ENCODE peak calls at places on chromosomes 13 and 19, in eight cellular contexts. H, X, A, T, D, G, C and R are unnamed samples. For H3K4me1, the result is how much of the 10 kb centered on the place peaks cover.

GRCh38 chr19:7101498-7102253 is 32.2 kb downstream of the ZNF557 start:
- DNase-seq in D (no peak), C (no peak), X (no peak), H (no peak), T (no peak), A (no peak), G (no peak), R (no peak)

GRCh38 chr19:35901854-35902661 is at the start of gene HCST:
- DNase-seq in T (no peak), C (peak), H (no peak), D (no peak), G (no peak), X (no peak), A (no peak), R (no peak)

GRCh38 chr19:28667348-28667977 is 545.5 kb downstream of the UQCRFS1 start:
- DNase-seq in C (no peak), A (no peak), H (no peak), D (no peak), X (no peak), T (no peak), G (no peak), R (no peak)

GRCh38 chr13:20398459-20398858 is 127.2 kb downstream of the CRYL1 start:
- DNase-seq in D (no peak), X (no peak), T (no peak), C (no peak), G (no peak), H (no peak), A (no peak), R (no peak)

GRCh38 chr19:51338563-51339312 is 3.2 kb downstream of the VSIG10L start:
- DNase-seq in G (peak), D (peak), H (peak), C (peak), A (peak), X (peak), T (peak), R (peak)

GRCh38 chr13:63517376-63517775 is 2101.7 kb upstream of the PCDH20 start:
- DNase-seq in A (no peak), C (no peak), X (no peak), G (no peak), T (no peak), H (no peak), D (no peak), R (no peak)

GRCh38 chr19:35518313-35518712 is 4.9 kb upstream of the DMKN start:
- DNase-seq in C (no peak), T (no peak), A (no peak), H (no peak), G (no peak), X (no peak), D (no peak), R (no peak)

GRCh38 chr13:41054212-41054877 is 7.0 kb upstream of the WBP4 start:
- DNase-seq in G (no peak), H (no peak), X (no peak), A (no peak), D (no peak), T (no peak), C (no peak), R (no peak)

GRCh38 chr13:101751488-101751887 is 299.0 kb downstream of the ITGBL1 start:
- DNase-seq in C (no peak), A (no peak), H (no peak), G (no peak), X (no peak), T (no peak), D (no peak), R (no peak)

GRCh38 chr19:33465834-33466233 is 55.8 kb downstream of the PEPD start:
- DNase-seq in A (no peak), G (no peak), T (no peak), C (no peak), X (no peak), H (no peak), D (no peak), R (no peak)

GRCh38 chr19:11373166-11373884 is 1.1 kb upstream of the SWSAP1 start:
- DNase-seq in X (no peak), H (peak), T (no peak), D (peak), C (no peak), G (no peak), A (no peak), R (peak)

GRCh38 chr13:103815619-103816018 is 749.4 kb upstream of the SLC10A2 start:
- DNase-seq in H (no peak), D (no peak), T (no peak), C (no peak), G (no peak), A (no peak), X (no peak), R (no peak)

GRCh38 chr13:43785681-43786471 is 896 bp downstream of the ENOX1 start:
- DNase-seq in D (peak), H (peak), C (peak), T (peak), X (peak), G (peak), A (no peak), R (peak)

GRCh38 chr19:46408611-46409039 is 4.7 kb downstream of the CCDC8 start:
- DNase-seq in C (peak), D (peak), T (peak), H (peak), G (peak), A (no peak), X (peak), R (peak)

GRCh38 chr13:20174656-20175405 is 14.0 kb upstream of the GJA3 start:
- DNase-seq in H (peak), A (peak), X (peak), G (peak), T (peak), C (peak), D (peak), R (peak)

GRCh38 chr19:50496189-50497029 is 14.6 kb downstream of the JOSD2 start:
- DNase-seq in H (peak), G (no peak), D (peak), X (peak), C (peak), A (no peak), T (peak), R (peak)

GRCh38 chr19:47377208-47377701 is 28.1 kb downstream of the DHX34 start:
- DNase-seq in A (no peak), H (peak), G (no peak), D (no peak), C (no peak), X (peak), T (no peak), R (no peak)

GRCh38 chr19:29211562-29212416 is 1.2 kb downstream of the UQCRFS1 start:
- DNase-seq in G (no peak), H (no peak), X (no peak), T (no peak), C (no peak), D (no peak), A (no peak), R (no peak)

GRCh38 chr13:91576590-91576989 is 178.2 kb downstream of the GPC5 start:
- DNase-seq in D (peak), X (no peak), H (no peak), C (no peak), T (no peak), G (no peak), A (no peak), R (no peak)

GRCh38 chr19:56980864-56981263 is 138.9 kb upstream of the USP29 start:
- DNase-seq in H (no peak), C (no peak), X (no peak), G (no peak), D (no peak), T (no peak), A (no peak), R (no peak)

GRCh38 chr13:95924389-95924994 is 128.7 kb downstream of the UGGT2 start:
- DNase-seq in C (no peak), H (no peak), A (no peak), T (no peak), G (no peak), X (no peak), D (peak), R (no peak)

GRCh38 chr13:113672002-113672651 is 5.1 kb downstream of the GRK1 start:
- DNase-seq in A (no peak), X (no peak), D (peak), T (no peak), H (no peak), G (no peak), C (peak), R (no peak)

GRCh38 chr13:26946675-26947342 is 186.2 kb upstream of the GPR12 start:
- DNase-seq in T (no peak), D (no peak), C (no peak), A (no peak), G (no peak), H (no peak), X (no peak), R (no peak)

GRCh38 chr13:106695139-106695538 is 127.2 kb upstream of the ARGLU1 start:
- DNase-seq in A (no peak), X (no peak), G (no peak), C (no peak), T (no peak), D (no peak), H (no peak), R (no peak)

GRCh38 chr13:42553098-42554046 is 20.6 kb upstream of the TNFSF11 start:
- DNase-seq in T (no peak), X (no peak), C (no peak), G (no peak), H (peak), D (no peak), A (no peak), R (no peak)

GRCh38 chr13:24176351-24177101 is 16.0 kb downstream of the SPATA13 start:
- DNase-seq in A (no peak), X (no peak), D (peak), C (no peak), G (no peak), T (no peak), H (peak), R (no peak)

GRCh38 chr19:35306473-35307246 is 14.7 kb downstream of the MAG start:
- DNase-seq in A (no peak), H (no peak), T (no peak), X (no peak), C (no peak), G (no peak), D (peak), R (no peak)

GRCh38 chr19:53308339-53308811 is 25.2 kb upstream of the ZNF845 start:
- DNase-seq in A (no peak), D (peak), H (no peak), G (no peak), C (no peak), X (peak), T (no peak), R (peak)

GRCh38 chr13:25493930-25494707 is 122.3 kb downstream of the ATP8A2 start:
- DNase-seq in X (no peak), T (no peak), D (peak), A (no peak), C (no peak), G (no peak), H (no peak), R (no peak)

GRCh38 chr19:34994643-34995471 is 5.3 kb upstream of the GRAMD1A start:
- DNase-seq in T (peak), D (peak), C (peak), X (no peak), A (no peak), H (peak), G (no peak), R (peak)

GRCh38 chr19:31578326-31578725 is 229.1 kb upstream of the TSHZ3 start:
- DNase-seq in G (no peak), A (no peak), T (no peak), X (no peak), D (peak), C (no peak), H (no peak), R (no peak)

GRCh38 chr13:110239280-110240120 is 67.5 kb downstream of the COL4A1 start:
- DNase-seq in T (no peak), G (no peak), D (no peak), A (no peak), C (no peak), H (no peak), X (no peak), R (no peak)

GRCh38 chr13:39815345-39816111 is 160.1 kb downstream of the COG6 start:
- DNase-seq in G (no peak), A (no peak), T (no peak), C (no peak), X (no peak), H (no peak), D (no peak), R (no peak)

GRCh38 chr13:30142502-30143211 is 164.7 kb downstream of the KATNAL1 start:
- DNase-seq in A (no peak), H (peak), X (no peak), T (no peak), G (peak), C (no peak), D (peak), R (no peak)

DNA sequence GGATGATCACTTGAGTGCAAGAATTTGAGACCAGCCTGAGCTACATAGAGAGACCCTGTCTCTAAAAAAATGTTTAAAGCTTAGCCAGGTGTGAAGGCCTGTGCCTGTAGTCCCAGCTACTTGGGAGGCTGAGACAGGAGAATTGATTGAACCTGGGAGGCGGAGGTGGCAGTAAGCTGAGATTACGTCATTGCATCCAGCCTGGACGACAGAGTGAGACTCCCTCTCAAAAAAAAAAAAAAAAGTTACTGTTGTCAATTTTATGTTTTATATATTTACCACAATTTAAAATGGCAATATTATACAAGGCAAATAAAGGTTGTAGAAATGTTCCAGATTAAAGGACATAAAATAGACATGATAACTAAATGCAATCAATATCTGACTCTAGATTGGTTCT is 29.2 kb downstream of the WDR87 start:
- DNase-seq in D (no peak), H (no peak), G (no peak), X (no peak), T (no peak), C (no peak), A (no peak), R (no peak)
- H3K4me1 ChIP-seq in D (under half), H (under half), G (under half), X (under half), T (under half), C (under half), A (under half), R (under half)

DNA sequence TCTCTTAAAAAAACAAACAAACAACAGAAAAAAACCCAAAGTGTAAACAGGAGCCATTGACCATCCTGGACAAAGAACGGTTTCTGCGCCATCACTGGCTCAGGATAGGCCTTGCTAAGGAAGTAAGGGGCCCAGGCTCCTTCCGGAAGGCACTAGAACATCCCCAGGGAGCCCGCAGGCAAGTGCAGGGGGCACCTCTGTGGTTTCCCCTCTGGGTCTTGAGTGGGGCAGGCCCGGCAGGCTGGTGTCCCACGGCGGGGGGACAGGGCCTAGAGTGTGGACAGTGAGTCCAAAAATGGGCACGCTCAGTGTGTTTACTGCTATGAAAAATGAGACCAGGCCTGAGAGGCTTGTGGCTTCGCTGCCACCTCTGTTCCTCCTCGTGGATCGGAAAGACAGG is 14.8 kb upstream of the RANBP3 start:
- DNase-seq in T (peak), H (no peak), D (no peak), A (no peak), X (no peak), C (no peak), G (no peak), R (no peak)
- H3K4me1 ChIP-seq in T (under half), H (under half), D (under half), A (under half), X (under half), C (under half), G (under half), R (under half)

GRCh38 chr13:73943137-73943964 is 190.9 kb downstream of the KLF12 start:
- DNase-seq in X (no peak), T (no peak), D (no peak), H (no peak), A (no peak), C (no peak), G (no peak), R (no peak)

GRCh38 chr13:73948848-73949529 is 185.2 kb downstream of the KLF12 start:
- DNase-seq in X (no peak), H (no peak), C (no peak), G (no peak), T (no peak), A (no peak), D (no peak), R (no peak)

GRCh38 chr13:73945371-73945770 is 188.8 kb downstream of the KLF12 start:
- DNase-seq in H (no peak), C (no peak), D (no peak), T (no peak), A (no peak), X (no peak), G (no peak), R (no peak)

GRCh38 chr13:73943965-73944233 is 190.3 kb downstream of the KLF12 start:
- DNase-seq in D (no peak), T (no peak), G (no peak), A (no peak), X (no peak), H (no peak), C (no peak), R (no peak)

DNA sequence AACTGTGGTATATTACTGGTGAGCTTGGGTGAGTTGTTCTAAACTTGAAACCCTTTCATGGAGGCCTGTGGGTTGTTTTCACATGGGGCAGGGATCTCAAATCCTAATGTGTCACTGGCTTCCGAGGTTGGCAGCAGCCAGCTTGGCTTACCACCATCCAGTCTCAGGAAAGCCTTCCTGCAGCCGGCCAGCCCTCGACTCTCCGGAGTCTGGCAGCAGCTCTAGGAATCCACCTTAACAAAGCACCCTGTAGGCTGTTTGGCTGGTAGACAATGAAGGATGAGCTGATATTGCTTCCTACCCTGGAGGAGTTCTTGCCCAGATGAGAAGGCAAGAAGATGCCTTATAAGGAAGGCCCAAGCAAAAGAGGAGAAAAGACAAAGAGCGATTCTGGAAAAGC is 188.3 kb downstream of the KLF12 start:
- DNase-seq in G (peak), A (no peak), D (peak), T (no peak), C (no peak), X (peak), H (no peak), R (no peak)
- H3K4me1 ChIP-seq in G (under half), A (under half), D (under half), T (under half), C (under half), X (under half), H (under half), R (under half)

GRCh38 chr19:18741566-18742121 is 49.5 kb downstream of the COMP start:
- DNase-seq in A (no peak), X (no peak), T (peak), D (no peak), G (peak), H (peak), C (peak), R (peak)
- H3K4me1 ChIP-seq in A (under half), X (under half), T (under half), D (under half), G (under half), H (half or more), C (under half), R (under half)

DNA sequence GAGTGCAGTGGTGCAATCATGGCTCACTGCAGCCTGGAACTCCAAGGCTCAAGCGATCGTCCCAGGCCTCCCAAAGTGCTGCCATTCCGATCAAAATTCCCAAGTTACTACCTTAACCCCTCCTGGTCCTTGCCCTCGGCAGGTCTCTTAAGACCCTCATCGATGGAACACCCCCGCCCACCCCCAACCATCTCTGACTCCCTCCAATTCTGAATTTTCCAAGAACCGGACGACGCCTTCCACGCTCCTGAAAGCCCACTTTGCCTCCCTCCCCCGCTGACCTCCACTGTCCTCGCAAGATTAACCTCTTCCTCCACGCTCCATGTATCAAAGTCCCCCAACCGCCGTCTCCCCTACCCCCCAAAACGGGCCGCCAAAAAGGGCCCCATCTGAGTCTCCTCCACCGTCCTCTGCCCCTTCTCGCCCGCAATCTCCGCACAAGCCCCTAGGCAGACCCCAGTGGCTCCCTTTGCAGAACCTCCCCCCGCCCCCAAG is 539 bp downstream of the DAPK3 start:
- DNase-seq in D (peak), C (no peak), A (no peak), T (peak), H (no peak), G (no peak), X (no peak), R (no peak)
- H3K4me1 ChIP-seq in D (under half), C (under half), A (under half), T (under half), H (half or more), G (under half), X (under half), R (under half)

GRCh38 chr19:39341720-39342604 is at the start of gene SAMD4B:
- DNase-seq in G (peak), X (peak), T (peak), A (peak), D (peak), H (peak), C (peak), R (peak)
- H3K4me1 ChIP-seq in G (under half), X (under half), T (under half), A (under half), D (under half), H (under half), C (under half), R (under half)

GRCh38 chr13:33204130-33204927 is 81.2 kb downstream of the STARD13 start:
- DNase-seq in C (no peak), T (no peak), X (peak), G (no peak), A (no peak), D (no peak), H (peak), R (no peak)
- H3K4me1 ChIP-seq in C (half or more), T (under half), X (half or more), G (under half), A (under half), D (under half), H (half or more), R (under half)

GRCh38 chr19:45097776-45098520 is 5.0 kb downstream of the PPP1R37 start:
- DNase-seq in X (no peak), D (peak), C (no peak), A (no peak), G (peak), T (peak), H (peak), R (peak)
- H3K4me1 ChIP-seq in X (half or more), D (under half), C (half or more), A (under half), G (under half), T (half or more), H (half or more), R (half or more)